ENCODE peak calls at places on chromosomes 13 and 19, in eight cellular contexts. V is A549, K is HepG2, D is transverse colon, H is ovary, E is stomach, L is tibial nerve, O is sigmoid colon. T is an unnamed sample. For H3K4me1, the result is how much of the 10 kb centered on the place peaks cover.

GRCh38 chr19:7257148-7258041 is 36.8 kb downstream of the INSR start:
- DNase-seq in D (peak), V (peak), H (peak), E (peak), K (peak), O (peak), L (no peak), T (peak)

GRCh38 chr13:112583592-112584277 is 4.2 kb downstream of the TUBGCP3 start:
- DNase-seq in H (no peak), E (no peak), K (no peak), L (peak), O (no peak), D (peak), V (no peak), T (no peak)

GRCh38 chr19:51098366-51099069 is 9.7 kb downstream of the CTU1 start:
- DNase-seq in K (no peak), H (peak), V (no peak), O (peak), E (no peak), L (no peak), D (peak), T (no peak)

GRCh38 chr13:43567608-43568007 is 219.2 kb downstream of the ENOX1 start:
- DNase-seq in E (no peak), D (no peak), K (no peak), L (no peak), O (no peak), V (peak), H (no peak), T (no peak)

GRCh38 chr13:110137677-110138008 is 169.3 kb downstream of the COL4A1 start:
- DNase-seq in E (no peak), L (peak), V (peak), O (no peak), D (peak), K (peak), H (no peak), T (no peak)

GRCh38 chr13:100898431-100898830 is 223.8 kb upstream of the TMTC4 start:
- DNase-seq in K (no peak), E (no peak), H (no peak), V (no peak), L (no peak), O (no peak), D (no peak), T (no peak)

GRCh38 chr19:17989425-17990094 is 18.4 kb upstream of the ARRDC2 start:
- DNase-seq in E (no peak), V (no peak), L (no peak), H (no peak), D (no peak), O (no peak), K (no peak), T (no peak)

GRCh38 chr13:53151692-53152421 is 123.2 kb downstream of the OLFM4 start:
- DNase-seq in V (peak), E (peak), H (no peak), D (peak), K (peak), L (peak), O (no peak), T (no peak)

DNA sequence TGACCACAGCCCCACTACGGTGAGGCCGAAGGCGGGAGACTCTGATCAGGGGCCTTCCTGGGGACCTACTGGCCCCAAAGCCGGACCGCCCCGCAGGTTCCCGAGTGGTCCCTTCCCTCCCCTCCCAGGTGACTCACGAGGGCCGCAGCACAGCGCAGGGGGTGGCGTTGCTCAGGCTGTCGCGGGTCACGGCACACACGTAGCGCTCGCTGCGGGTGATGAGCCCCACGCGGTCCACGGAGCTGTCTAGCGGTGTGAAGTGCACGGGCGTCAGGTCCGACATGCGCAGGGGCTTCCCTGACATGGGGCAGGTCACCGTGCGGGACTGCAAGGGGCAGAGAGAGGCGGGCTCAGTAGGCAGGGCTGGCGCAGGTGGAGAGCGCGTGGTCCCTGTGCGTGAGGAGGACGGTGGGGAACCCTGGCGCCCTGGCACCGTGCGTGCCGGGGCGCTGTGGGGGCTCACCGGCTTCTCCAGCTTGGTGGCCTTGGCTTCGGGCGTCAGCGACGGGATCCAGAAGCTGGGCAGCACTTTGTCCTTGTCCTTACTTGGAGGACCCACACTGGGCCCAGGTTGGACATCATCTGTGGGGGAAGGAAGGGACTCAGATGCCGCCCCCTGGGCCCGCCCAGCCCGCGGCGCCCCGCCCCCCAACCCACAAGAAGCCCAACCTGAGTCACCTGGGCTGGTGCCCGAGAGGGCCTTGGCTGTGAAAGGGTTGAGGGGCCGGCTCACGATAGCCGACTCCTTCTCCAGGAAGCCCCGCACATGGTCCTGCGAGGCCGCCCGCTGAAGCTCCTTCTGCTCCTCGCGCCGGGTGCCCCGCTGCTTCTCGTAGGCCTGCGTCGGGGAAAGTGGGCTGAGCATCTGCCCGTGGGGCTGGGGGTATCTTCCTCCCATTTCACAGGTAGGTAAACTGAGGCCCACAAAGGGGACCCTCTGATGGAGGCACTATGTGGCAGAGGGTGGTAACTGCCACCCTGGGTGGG is 23.7 kb downstream of the NOSIP start:
- DNase-seq in L (no peak), D (no peak), V (no peak), K (no peak), E (no peak), O (no peak), H (peak), T (no peak)
- TF ChIP-seq EP300 in L (no peak), D (no peak), V (no peak), K (no peak), E (no peak), O (no peak), H (no peak), T (no peak)

GRCh38 chr13:28136916-28137315 is 1.4 kb upstream of the PAN3 start:
- DNase-seq in H (no peak), V (no peak), L (no peak), O (no peak), D (no peak), E (no peak), K (no peak), T (no peak)

GRCh38 chr13:28138012-28138755 is at the start of gene PAN3:
- DNase-seq in V (peak), L (peak), O (peak), K (peak), E (peak), H (peak), D (peak), T (peak)

GRCh38 chr13:28140433-28141125 is 2.2 kb downstream of the PAN3 start:
- DNase-seq in O (no peak), D (no peak), L (no peak), H (no peak), V (no peak), E (no peak), K (no peak), T (no peak)

GRCh38 chr13:28137556-28137955 is 789 bp upstream of the PAN3 start:
- DNase-seq in H (no peak), L (peak), D (no peak), K (no peak), O (no peak), V (no peak), E (no peak), T (no peak)

GRCh38 chr13:28138756-28139470 is 568 bp downstream of the PAN3 start:
- DNase-seq in V (peak), H (peak), O (peak), E (peak), L (peak), K (peak), D (peak), T (peak)
- TF ChIP-seq POLR2A in V (peak), H (peak), O (peak), E (no peak), L (peak), K (peak), D (peak), T (no peak)

GRCh38 chr19:3338541-3339181 is 27.7 kb upstream of the NFIC start:
- DNase-seq in L (no peak), D (peak), H (no peak), V (no peak), K (no peak), E (peak), O (peak), T (no peak)

GRCh38 chr19:3342246-3342645 is 24.1 kb upstream of the NFIC start:
- DNase-seq in H (no peak), V (no peak), E (no peak), D (no peak), O (no peak), L (no peak), K (no peak), T (no peak)

GRCh38 chr19:3343619-3344502 is 22.5 kb upstream of the NFIC start:
- DNase-seq in E (peak), H (peak), L (peak), V (peak), D (peak), O (peak), K (peak), T (peak)

GRCh38 chr19:3336680-3337523 is 29.5 kb upstream of the NFIC start:
- DNase-seq in D (peak), H (peak), O (peak), L (peak), E (peak), K (peak), V (peak), T (peak)

DNA sequence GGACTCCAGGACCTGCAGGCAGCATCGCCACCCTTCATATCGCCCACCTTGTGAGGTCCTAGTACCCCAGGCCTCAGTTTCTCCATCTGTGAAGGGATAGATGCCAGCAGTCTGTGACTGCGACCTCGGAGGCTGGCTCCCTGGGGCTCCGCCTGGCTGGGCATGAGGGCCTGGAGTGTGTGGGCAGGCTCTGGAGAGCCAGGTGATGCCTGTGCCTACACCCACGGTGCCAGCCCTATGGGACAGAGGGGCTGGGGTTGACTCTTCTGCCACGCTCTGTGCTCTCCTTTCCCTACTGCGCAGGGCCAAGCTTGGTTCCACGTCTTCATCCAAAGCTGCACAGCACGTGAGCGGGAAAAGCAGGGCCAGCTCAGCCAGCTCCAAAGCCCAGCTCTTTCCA is 26.0 kb upstream of the NFIC start:
- DNase-seq in D (no peak), H (no peak), L (no peak), V (no peak), K (no peak), O (no peak), E (no peak), T (no peak)
- H3K4me1 ChIP-seq in D (under half), H (under half), L (under half), V (under half), K (under half), O (half or more), E (under half), T (half or more)

GRCh38 chr19:5839312-5840017 is at the start of gene FUT6:
- DNase-seq in D (peak), V (no peak), K (peak), E (no peak), L (no peak), O (no peak), H (no peak), T (no peak)
- TF ChIP-seq EP300 in D (no peak), V (no peak), K (no peak), E (no peak), L (no peak), O (no peak), H (no peak), T (no peak)

GRCh38 chr19:10137751-10138682 is 18.3 kb upstream of the EIF3G start:
- DNase-seq in D (no peak), L (no peak), E (no peak), O (no peak), K (no peak), H (no peak), V (no peak), T (no peak)
- TF ChIP-seq POLR2A in D (no peak), L (no peak), E (no peak), O (no peak), K (no peak), H (no peak), V (no peak), T (no peak)

GRCh38 chr13:105969761-105970160 is 565.7 kb downstream of the EFNB2 start:
- DNase-seq in O (no peak), D (no peak), H (no peak), L (no peak), V (peak), E (no peak), K (no peak), T (no peak)
- H3K4me1 ChIP-seq in O (under half), D (under half), H (under half), L (under half), V (under half), E (under half), K (under half), T (under half)